ENCODE peak calls at places on chromosomes 16 and 17, in five cellular contexts. One of them, this sample, is unnamed.

GRCh38 chr17:57955183-57955952 is at the start of gene CUEDC1:
- DNase-seq in AG10803: peak; percentile 64
- DNase-seq in hepatocyte: peak; percentile 91
- DNase-seq in neural progenitor cell: peak; percentile 86
- DNase-seq in CD4-positive, alpha-beta T cell: peak; percentile 62
- DNase-seq in this sample: peak; percentile 60

GRCh38 chr16:57377080-57377841 is 5.0 kb downstream of the CX3CL1 start:
- DNase-seq in AG10803: no peak
- DNase-seq in hepatocyte: peak; percentile 54
- DNase-seq in neural progenitor cell: no peak
- DNase-seq in CD4-positive, alpha-beta T cell: no peak
- DNase-seq in this sample: no peak

GRCh38 chr17:30323262-30323894 is 10.5 kb downstream of the TMIGD1 start:
- DNase-seq in AG10803: no peak
- DNase-seq in hepatocyte: no peak
- DNase-seq in neural progenitor cell: no peak
- DNase-seq in CD4-positive, alpha-beta T cell: peak; percentile 64
- DNase-seq in this sample: no peak

GRCh38 chr16:81521141-81521626 is 76.6 kb downstream of the CMIP start:
- DNase-seq in AG10803: no peak
- DNase-seq in hepatocyte: no peak
- DNase-seq in neural progenitor cell: no peak
- DNase-seq in CD4-positive, alpha-beta T cell: peak; percentile 54
- DNase-seq in this sample: peak; percentile 88

GRCh38 chr16:67177743-67178699 is 5.7 kb downstream of the MATCAP1 start:
- DNase-seq in AG10803: peak; percentile 51
- DNase-seq in hepatocyte: peak; percentile 91
- DNase-seq in neural progenitor cell: peak; percentile 87
- DNase-seq in CD4-positive, alpha-beta T cell: peak; percentile 57
- DNase-seq in this sample: no peak

GRCh38 chr17:39739020-39739884 is 1.5 kb downstream of the GRB7 start:
- DNase-seq in AG10803: peak; percentile 12
- DNase-seq in hepatocyte: peak; percentile 94
- DNase-seq in neural progenitor cell: peak; percentile 73
- DNase-seq in CD4-positive, alpha-beta T cell: no peak
- DNase-seq in this sample: no peak

GRCh38 chr16:71439531-71439930 is 2.3 kb downstream of the TLE7 start:
- DNase-seq in AG10803: peak; percentile 78
- DNase-seq in hepatocyte: no peak
- DNase-seq in neural progenitor cell: no peak
- DNase-seq in CD4-positive, alpha-beta T cell: no peak
- DNase-seq in this sample: no peak

GRCh38 chr17:67156269-67157199 is 88.5 kb downstream of the HELZ start:
- DNase-seq in AG10803: no peak
- DNase-seq in hepatocyte: no peak
- DNase-seq in neural progenitor cell: no peak
- DNase-seq in CD4-positive, alpha-beta T cell: no peak
- DNase-seq in this sample: no peak

GRCh38 chr16:66695474-66695934 is 1.0 kb downstream of the CMTM4 start:
- DNase-seq in AG10803: no peak
- DNase-seq in hepatocyte: no peak
- DNase-seq in neural progenitor cell: no peak
- DNase-seq in CD4-positive, alpha-beta T cell: no peak
- DNase-seq in this sample: no peak

GRCh38 chr17:60224064-60224463 is 74.3 kb downstream of the CA4 start:
- DNase-seq in AG10803: peak; percentile 13
- DNase-seq in hepatocyte: peak; percentile 18
- DNase-seq in neural progenitor cell: no peak
- DNase-seq in CD4-positive, alpha-beta T cell: no peak
- DNase-seq in this sample: no peak

GRCh38 chr16:82636958-82637357 is 10.2 kb downstream of the CDH13 start:
- DNase-seq in AG10803: no peak
- DNase-seq in hepatocyte: no peak
- DNase-seq in neural progenitor cell: no peak
- DNase-seq in CD4-positive, alpha-beta T cell: no peak
- DNase-seq in this sample: no peak

GRCh38 chr16:3965781-3966582 is 85.5 kb upstream of the CREBBP start:
- DNase-seq in AG10803: no peak
- DNase-seq in hepatocyte: no peak
- DNase-seq in neural progenitor cell: no peak
- DNase-seq in CD4-positive, alpha-beta T cell: no peak
- DNase-seq in this sample: no peak

GRCh38 chr16:21684199-21684598 is 20.4 kb downstream of the OTOA start:
- DNase-seq in AG10803: no peak
- DNase-seq in hepatocyte: no peak
- DNase-seq in neural progenitor cell: peak; percentile 33
- DNase-seq in CD4-positive, alpha-beta T cell: peak; percentile 10
- DNase-seq in this sample: peak; percentile 20

GRCh38 chr17:38727661-38728220 is 2.4 kb upstream of the CISD3 start:
- DNase-seq in AG10803: no peak
- DNase-seq in hepatocyte: no peak
- DNase-seq in neural progenitor cell: no peak
- DNase-seq in CD4-positive, alpha-beta T cell: no peak
- DNase-seq in this sample: peak; percentile 57

GRCh38 chr16:3952342-3953131 is 72.0 kb upstream of the CREBBP start:
- DNase-seq in AG10803: peak; percentile 75
- DNase-seq in hepatocyte: no peak
- DNase-seq in neural progenitor cell: peak; percentile 53
- DNase-seq in CD4-positive, alpha-beta T cell: no peak
- DNase-seq in this sample: no peak

GRCh38 chr17:41530062-41531048 is 2.2 kb upstream of the KRT19 start:
- DNase-seq in AG10803: peak; percentile 67
- DNase-seq in hepatocyte: peak; percentile 91
- DNase-seq in neural progenitor cell: no peak
- DNase-seq in CD4-positive, alpha-beta T cell: no peak
- DNase-seq in this sample: no peak

GRCh38 chr16:11310997-11311561 is 29.9 kb upstream of the PRM1 start:
- DNase-seq in AG10803: no peak
- DNase-seq in hepatocyte: no peak
- DNase-seq in neural progenitor cell: no peak
- DNase-seq in CD4-positive, alpha-beta T cell: no peak
- DNase-seq in this sample: no peak

GRCh38 chr17:38674013-38674748 is 576 bp downstream of the EPOP start:
- DNase-seq in AG10803: no peak
- DNase-seq in hepatocyte: peak; percentile 48
- DNase-seq in neural progenitor cell: peak; percentile 65
- DNase-seq in CD4-positive, alpha-beta T cell: peak; percentile 14
- DNase-seq in this sample: peak; percentile 36

GRCh38 chr16:83390759-83391158 is 417.0 kb upstream of the HSBP1 start:
- DNase-seq in AG10803: peak; percentile 9
- DNase-seq in hepatocyte: no peak
- DNase-seq in neural progenitor cell: peak; percentile 11
- DNase-seq in CD4-positive, alpha-beta T cell: no peak
- DNase-seq in this sample: no peak

GRCh38 chr17:70655179-70655578 is 485.8 kb downstream of the KCNJ2 start:
- DNase-seq in AG10803: no peak
- DNase-seq in hepatocyte: no peak
- DNase-seq in neural progenitor cell: no peak
- DNase-seq in CD4-positive, alpha-beta T cell: no peak
- DNase-seq in this sample: no peak

GRCh38 chr16:28217326-28217725 is 5.6 kb upstream of the XPO6 start:
- DNase-seq in AG10803: no peak
- DNase-seq in hepatocyte: no peak
- DNase-seq in neural progenitor cell: no peak
- DNase-seq in CD4-positive, alpha-beta T cell: no peak
- DNase-seq in this sample: no peak

GRCh38 chr17:76444518-76445311 is 8.2 kb downstream of the UBE2O start:
- DNase-seq in AG10803: no peak
- DNase-seq in hepatocyte: no peak
- DNase-seq in neural progenitor cell: no peak
- DNase-seq in CD4-positive, alpha-beta T cell: no peak
- DNase-seq in this sample: no peak

GRCh38 chr17:71170070-71170469 is 950.8 kb upstream of the SOX9 start:
- DNase-seq in AG10803: no peak
- DNase-seq in hepatocyte: no peak
- DNase-seq in neural progenitor cell: no peak
- DNase-seq in CD4-positive, alpha-beta T cell: no peak
- DNase-seq in this sample: no peak

GRCh38 chr16:87764600-87765472 is 950 bp downstream of the KLHDC4 start:
- DNase-seq in AG10803: no peak
- DNase-seq in hepatocyte: no peak
- DNase-seq in neural progenitor cell: no peak
- DNase-seq in CD4-positive, alpha-beta T cell: peak; percentile 39
- DNase-seq in this sample: peak; percentile 67

GRCh38 chr16:17334096-17334495 is 136.7 kb downstream of the XYLT1 start:
- DNase-seq in AG10803: peak; percentile 85
- DNase-seq in hepatocyte: no peak
- DNase-seq in neural progenitor cell: no peak
- DNase-seq in CD4-positive, alpha-beta T cell: no peak
- DNase-seq in this sample: no peak

GRCh38 chr17:81272616-81273015 is 22.5 kb downstream of the SLC38A10 start:
- DNase-seq in AG10803: no peak
- DNase-seq in hepatocyte: no peak
- DNase-seq in neural progenitor cell: no peak
- DNase-seq in CD4-positive, alpha-beta T cell: no peak
- DNase-seq in this sample: no peak

GRCh38 chr16:53708490-53708889 is 4.5 kb downstream of the FTO start:
- DNase-seq in AG10803: no peak
- DNase-seq in hepatocyte: no peak
- DNase-seq in neural progenitor cell: no peak
- DNase-seq in CD4-positive, alpha-beta T cell: no peak
- DNase-seq in this sample: no peak

GRCh38 chr17:68599091-68599872 is 1.9 kb downstream of the FAM20A start:
- DNase-seq in AG10803: peak; percentile 91
- DNase-seq in hepatocyte: peak; percentile 63
- DNase-seq in neural progenitor cell: no peak
- DNase-seq in CD4-positive, alpha-beta T cell: no peak
- DNase-seq in this sample: no peak

GRCh38 chr16:8689686-8690085 is 15.3 kb downstream of the ABAT start:
- DNase-seq in AG10803: no peak
- DNase-seq in hepatocyte: no peak
- DNase-seq in neural progenitor cell: no peak
- DNase-seq in CD4-positive, alpha-beta T cell: no peak
- DNase-seq in this sample: no peak

GRCh38 chr17:164536-165235 is 16.8 kb downstream of the DOC2B start:
- DNase-seq in AG10803: peak; percentile 40
- DNase-seq in hepatocyte: peak; percentile 80
- DNase-seq in neural progenitor cell: peak; percentile 85
- DNase-seq in CD4-positive, alpha-beta T cell: peak; percentile 39
- DNase-seq in this sample: no peak

GRCh38 chr16:81265052-81265451 is 26.6 kb downstream of the BCO1 start:
- DNase-seq in AG10803: no peak
- DNase-seq in hepatocyte: no peak
- DNase-seq in neural progenitor cell: no peak
- DNase-seq in CD4-positive, alpha-beta T cell: no peak
- DNase-seq in this sample: no peak

GRCh38 chr16:15592324-15592723 is 50.6 kb downstream of the MARF1 start:
- DNase-seq in AG10803: no peak
- DNase-seq in hepatocyte: no peak
- DNase-seq in neural progenitor cell: no peak
- DNase-seq in CD4-positive, alpha-beta T cell: peak; percentile 51
- DNase-seq in this sample: peak; percentile 41

GRCh38 chr16:88430524-88431446 is 22.3 kb upstream of the ZFPM1 start:
- DNase-seq in AG10803: no peak
- DNase-seq in hepatocyte: no peak
- DNase-seq in neural progenitor cell: no peak
- DNase-seq in CD4-positive, alpha-beta T cell: peak; percentile 43
- DNase-seq in this sample: peak; percentile 52

GRCh38 chr17:81647640-81648012 is 8.7 kb downstream of the PDE6G start:
- DNase-seq in AG10803: no peak
- DNase-seq in hepatocyte: no peak
- DNase-seq in neural progenitor cell: no peak
- DNase-seq in CD4-positive, alpha-beta T cell: no peak
- DNase-seq in this sample: no peak

GRCh38 chr16:84687715-84688114 is 12.1 kb upstream of the USP10 start:
- DNase-seq in AG10803: peak; percentile 94
- DNase-seq in hepatocyte: no peak
- DNase-seq in neural progenitor cell: no peak
- DNase-seq in CD4-positive, alpha-beta T cell: no peak
- DNase-seq in this sample: no peak

GRCh38 chr16:29029168-29029994 is 44.5 kb downstream of the LAT start:
- DNase-seq in AG10803: peak; percentile 82
- DNase-seq in hepatocyte: peak; percentile 65
- DNase-seq in neural progenitor cell: peak; percentile 71
- DNase-seq in CD4-positive, alpha-beta T cell: peak; percentile 79
- DNase-seq in this sample: no peak

GRCh38 chr17:66165537-66166123 is 26.3 kb downstream of the CEP112 start:
- DNase-seq in AG10803: peak; percentile 66
- DNase-seq in hepatocyte: peak; percentile 59
- DNase-seq in neural progenitor cell: peak; percentile 54
- DNase-seq in CD4-positive, alpha-beta T cell: no peak
- DNase-seq in this sample: no peak

GRCh38 chr16:2175454-2175853 is 19.9 kb downstream of the TRAF7 start:
- DNase-seq in AG10803: no peak
- DNase-seq in hepatocyte: no peak
- DNase-seq in neural progenitor cell: no peak
- DNase-seq in CD4-positive, alpha-beta T cell: no peak
- DNase-seq in this sample: no peak

GRCh38 chr16:19292186-19292585 is 6.7 kb downstream of the CLEC19A start:
- DNase-seq in AG10803: no peak
- DNase-seq in hepatocyte: no peak
- DNase-seq in neural progenitor cell: peak; percentile 54
- DNase-seq in CD4-positive, alpha-beta T cell: no peak
- DNase-seq in this sample: no peak

GRCh38 chr17:15436399-15437369 is 30.7 kb downstream of the CDRT4 start:
- DNase-seq in AG10803: peak; percentile 50
- DNase-seq in hepatocyte: peak; percentile 68
- DNase-seq in neural progenitor cell: no peak
- DNase-seq in CD4-positive, alpha-beta T cell: no peak
- DNase-seq in this sample: no peak
- TF ChIP-seq CTCF in AG10803: peak; percentile 34
- TF ChIP-seq CTCF in hepatocyte: peak; percentile 20
- TF ChIP-seq CTCF in neural progenitor cell: peak; percentile 17
- TF ChIP-seq CTCF in CD4-positive, alpha-beta T cell: peak; percentile 18
- TF ChIP-seq CTCF in this sample: no peak

GRCh38 chr16:68707341-68708152 is 29.5 kb upstream of the CDH1 start:
- DNase-seq in AG10803: peak; percentile 9
- DNase-seq in hepatocyte: peak; percentile 67
- DNase-seq in neural progenitor cell: peak; percentile 76
- DNase-seq in CD4-positive, alpha-beta T cell: no peak
- DNase-seq in this sample: no peak
- TF ChIP-seq CTCF in AG10803: peak; percentile 13
- TF ChIP-seq CTCF in hepatocyte: peak; percentile 19
- TF ChIP-seq CTCF in neural progenitor cell: peak; percentile 43
- TF ChIP-seq CTCF in CD4-positive, alpha-beta T cell: no peak
- TF ChIP-seq CTCF in this sample: no peak

GRCh38 chr17:62692721-62693431 is 65.4 kb downstream of the MRC2 start:
- DNase-seq in AG10803: peak; percentile 30
- DNase-seq in hepatocyte: no peak
- DNase-seq in neural progenitor cell: peak; percentile 63
- DNase-seq in CD4-positive, alpha-beta T cell: no peak
- DNase-seq in this sample: no peak
- TF ChIP-seq CTCF in AG10803: peak; percentile 58
- TF ChIP-seq CTCF in hepatocyte: no peak
- TF ChIP-seq CTCF in neural progenitor cell: peak; percentile 51
- TF ChIP-seq CTCF in CD4-positive, alpha-beta T cell: no peak
- TF ChIP-seq CTCF in this sample: no peak

GRCh38 chr17:17769869-17770361 is 66.9 kb downstream of the SREBF1 start:
- DNase-seq in AG10803: no peak
- DNase-seq in hepatocyte: no peak
- DNase-seq in neural progenitor cell: no peak
- DNase-seq in CD4-positive, alpha-beta T cell: no peak
- DNase-seq in this sample: no peak
- TF ChIP-seq CTCF in AG10803: no peak
- TF ChIP-seq CTCF in hepatocyte: no peak
- TF ChIP-seq CTCF in neural progenitor cell: no peak
- TF ChIP-seq CTCF in CD4-positive, alpha-beta T cell: no peak
- TF ChIP-seq CTCF in this sample: no peak